ENCODE peak calls at places on chromosomes 12 and 14, in five cellular contexts. Z is uterus, P is endothelial cell, G is CD14-positive monocyte, W is GM10248. A is an unnamed sample.

GRCh38 chr12:45166056-45166455 is 49.8 kb upstream of the ANO6 start:
- DNase-seq in W (no peak), P (no peak), Z (no peak), G (no peak), A (no peak)

GRCh38 chr14:66401447-66402095 is 84.6 kb upstream of the CCDC196 start:
- DNase-seq in P (no peak), W (no peak), G (no peak), Z (no peak), A (no peak)

GRCh38 chr12:92505373-92506340 is 197.1 kb upstream of the PLEKHG7 start:
- DNase-seq in G (peak), Z (peak), W (peak), P (no peak), A (no peak)

GRCh38 chr12:90695415-90695814 is 259.6 kb downstream of the CCER1 start:
- DNase-seq in Z (no peak), G (no peak), W (no peak), P (no peak), A (no peak)

GRCh38 chr14:95424533-95424932 is 91.9 kb downstream of the SYNE3 start:
- DNase-seq in W (no peak), P (no peak), Z (peak), G (no peak), A (no peak)

GRCh38 chr12:25784669-25785068 is 173.8 kb upstream of the RASSF8 start:
- DNase-seq in W (no peak), P (no peak), Z (no peak), G (no peak), A (no peak)

GRCh38 chr12:80056845-80057244 is 42.5 kb upstream of the OTOGL start:
- DNase-seq in P (no peak), G (no peak), W (no peak), Z (peak), A (no peak)

GRCh38 chr14:70281938-70282337 is 77.5 kb downstream of the COX16 start:
- DNase-seq in W (no peak), P (no peak), Z (no peak), G (no peak), A (no peak)

GRCh38 chr12:1929241-1929984 is 11.0 kb upstream of the CACNA2D4 start:
- DNase-seq in W (no peak), Z (peak), P (no peak), G (no peak), A (no peak)

GRCh38 chr12:9049520-9050133 is 60.3 kb downstream of the KLRG1 start:
- DNase-seq in Z (no peak), G (no peak), W (peak), P (peak), A (no peak)

GRCh38 chr12:90062799-90063198 is 354.2 kb upstream of the ATP2B1 start:
- DNase-seq in P (no peak), G (no peak), W (no peak), Z (no peak), A (no peak)

GRCh38 chr12:40312982-40313576 is 88.3 kb downstream of the LRRK2 start:
- DNase-seq in W (no peak), P (no peak), G (no peak), Z (no peak), A (no peak)

GRCh38 chr14:92692822-92693226 is 55.6 kb downstream of the LGMN start:
- DNase-seq in Z (peak), P (no peak), W (no peak), G (no peak), A (no peak)

GRCh38 chr12:42859612-42860011 is 270.1 kb upstream of the PRICKLE1 start:
- DNase-seq in G (no peak), P (no peak), Z (no peak), W (no peak), A (no peak)

DNA sequence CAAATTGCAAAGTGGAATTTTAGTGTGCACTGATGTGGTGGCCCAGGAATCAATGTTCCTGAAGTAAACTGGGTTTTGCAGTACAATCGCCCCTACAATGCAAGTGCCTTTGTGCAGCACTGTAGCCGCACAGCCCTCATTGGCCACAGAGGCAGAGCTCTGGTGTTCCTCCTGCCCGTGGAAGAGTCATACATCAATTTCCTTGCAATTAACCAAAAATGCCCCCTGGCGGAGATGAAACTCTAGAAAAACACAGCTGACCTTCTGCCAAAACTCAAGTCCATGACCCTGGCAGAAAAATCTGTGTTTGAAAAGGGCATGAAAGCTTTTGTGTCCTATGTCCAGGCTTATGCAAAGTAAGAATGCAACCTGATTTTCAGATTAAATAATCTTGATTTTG is 117.9 kb upstream of the PRB2 start:
- DNase-seq in G (no peak), W (no peak), P (peak), Z (no peak), A (no peak)
- TF ChIP-seq CTCF in G (no peak), W (no peak), P (no peak), Z (no peak), A (no peak)

GRCh38 chr12:76784600-76785051 is 20.7 kb downstream of the ZDHHC17 start:
- DNase-seq in W (no peak), G (no peak), Z (no peak), P (no peak), A (no peak)
- TF ChIP-seq CTCF in W (no peak), G (no peak), Z (no peak), P (no peak), A (no peak)

GRCh38 chr14:61196792-61197191 is 84.3 kb downstream of the TMEM30B start:
- DNase-seq in P (no peak), W (no peak), Z (no peak), G (no peak), A (no peak)
- TF ChIP-seq CTCF in P (no peak), W (no peak), Z (no peak), G (no peak), A (no peak)

DNA sequence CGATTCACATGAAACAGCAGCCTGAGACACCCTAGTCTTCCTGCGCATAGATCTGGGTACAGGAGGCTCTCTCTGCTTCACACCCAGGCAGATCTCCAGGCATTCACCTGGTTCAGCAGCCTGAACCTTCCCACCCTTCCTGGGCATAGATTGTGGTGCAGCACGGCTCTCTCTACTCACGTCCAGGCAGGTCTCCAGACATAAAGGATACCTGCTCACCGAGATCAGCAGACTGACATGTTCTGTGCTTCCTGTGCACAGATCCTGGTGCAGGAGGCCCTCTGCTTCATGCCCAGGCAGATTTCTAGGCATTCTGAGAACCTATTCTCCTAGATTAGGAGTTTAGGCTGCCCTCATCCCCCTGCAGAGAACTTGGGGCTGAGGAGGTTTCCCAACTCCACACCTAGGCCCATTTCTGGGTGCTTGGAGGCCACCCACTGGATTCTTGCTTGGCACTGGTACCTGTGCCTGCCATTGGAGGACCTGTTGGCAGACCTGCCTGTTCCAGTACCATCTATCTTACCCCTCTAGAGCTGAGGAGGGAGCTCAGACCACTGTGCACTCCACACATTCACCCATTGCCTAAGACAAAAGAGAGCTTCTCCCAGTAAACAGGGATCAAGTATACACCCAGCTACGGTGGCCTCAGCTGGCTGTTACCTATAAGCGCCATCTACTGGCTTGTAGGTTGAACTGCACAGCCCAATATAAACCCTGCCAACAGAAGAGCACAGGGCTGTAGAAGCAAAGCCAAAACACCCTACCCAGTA is 28.0 kb upstream of the GARIN6 start:
- DNase-seq in Z (no peak), P (no peak), W (peak), G (no peak), A (no peak)
- TF ChIP-seq CTCF in Z (no peak), P (peak), W (peak), G (peak), A (peak)

A was measured in progenitor cell of endocrine pancreas.